ENCODE peak calls at places on chromosomes 11 and 22, in four cellular contexts. Z, H, C and W are unnamed samples.

GRCh38 chr22:37362618-37363017 is 64.7 kb downstream of the ELFN2 start:
- DNase-seq in H (no peak), Z (no peak), C (no peak), W (no peak)

GRCh38 chr11:3956038-3956437 is 100.6 kb downstream of the STIM1 start:
- DNase-seq in Z (no peak), H (no peak), C (no peak), W (no peak)

GRCh38 chr22:45972091-45972867 is 4.7 kb downstream of the WNT7B start:
- DNase-seq in C (no peak), H (no peak), Z (no peak), W (no peak)

GRCh38 chr22:29348956-29349355 is 33.5 kb upstream of the RASL10A start:
- DNase-seq in C (no peak), H (no peak), Z (no peak), W (no peak)

GRCh38 chr22:36356708-36357694 is 30.8 kb downstream of the MYH9 start:
- DNase-seq in H (no peak), C (no peak), Z (no peak), W (no peak)

GRCh38 chr11:96096360-96096759 is 172.5 kb upstream of the MTMR2 start:
- DNase-seq in Z (no peak), H (no peak), C (no peak), W (no peak)

GRCh38 chr11:35841733-35842132 is 102.1 kb upstream of the LDLRAD3 start:
- DNase-seq in H (no peak), Z (no peak), C (no peak), W (no peak)

GRCh38 chr22:26161746-26162145 is 7.5 kb upstream of the SEZ6L start:
- DNase-seq in Z (no peak), C (no peak), H (no peak), W (no peak)

GRCh38 chr11:115784796-115785521 is 280.7 kb upstream of the CADM1 start:
- DNase-seq in C (no peak), H (no peak), Z (peak; percentile 2), W (no peak)

GRCh38 chr22:34804588-34804987 is 261.4 kb upstream of the ISX start:
- DNase-seq in H (no peak), C (no peak), Z (no peak), W (no peak)

GRCh38 chr11:64594159-64594939 is 3.3 kb downstream of the SLC22A12 start:
- DNase-seq in C (no peak), H (no peak), Z (no peak), W (no peak)

GRCh38 chr11:47399860-47400812 is 8.3 kb upstream of the SLC39A13 start:
- DNase-seq in C (peak; percentile 73), H (peak; percentile 85), Z (no peak), W (peak; percentile 82)

GRCh38 chr22:45631140-45631539 is 40.5 kb upstream of the ATXN10 start:
- DNase-seq in H (no peak), C (no peak), Z (no peak), W (no peak)

GRCh38 chr11:115503083-115503885 is 931 bp downstream of the CADM1 start:
- DNase-seq in H (peak; percentile 67), C (peak; percentile 42), Z (peak; percentile 47), W (peak; percentile 55)

GRCh38 chr11:128471138-128471661 is 116.2 kb downstream of the ETS1 start:
- DNase-seq in H (peak; percentile 73), C (peak; percentile 69), Z (no peak), W (peak; percentile 64)

GRCh38 chr11:69799582-69799981 is 19.6 kb downstream of the FGF3 start:
- DNase-seq in Z (no peak), C (no peak), H (no peak), W (no peak)

GRCh38 chr11:35907648-35908431 is 36.0 kb upstream of the LDLRAD3 start:
- DNase-seq in C (peak; percentile 57), H (peak; percentile 34), Z (no peak), W (peak; percentile 37)

GRCh38 chr11:6350070-6350469 is 29.8 kb upstream of the CAVIN3 start:
- DNase-seq in H (no peak), C (no peak), Z (no peak), W (no peak)

GRCh38 chr22:42872821-42873220 is 15.7 kb upstream of the ARFGAP3 start:
- DNase-seq in Z (no peak), C (no peak), H (no peak), W (no peak)

GRCh38 chr11:48087974-48088681 is 107.8 kb downstream of the PTPRJ start:
- DNase-seq in H (no peak), Z (peak; percentile 32), C (no peak), W (no peak)

GRCh38 chr11:74989269-74989655 is 529 bp downstream of the NEU3 start:
- DNase-seq in Z (no peak), C (no peak), H (peak; percentile 19), W (no peak)

DNA sequence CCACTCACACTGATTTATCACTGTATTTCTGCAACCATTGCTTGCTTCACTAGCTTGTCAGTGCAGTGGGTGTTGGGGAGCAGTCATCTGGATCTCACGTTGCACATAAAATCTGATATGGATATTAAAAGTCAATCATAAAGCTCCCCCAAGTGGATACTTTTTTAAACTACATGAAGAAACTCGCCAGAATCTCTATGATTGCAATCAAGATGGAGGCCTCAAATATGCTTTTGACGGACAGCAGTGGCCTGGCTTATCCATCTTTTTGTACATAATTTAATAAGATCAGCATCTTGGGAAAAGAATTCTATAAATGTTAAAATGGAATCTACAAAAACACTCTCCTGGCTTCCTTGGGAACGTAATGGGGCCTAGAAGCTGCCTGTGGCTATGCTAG is 137.7 kb downstream of the WT1 start:
- DNase-seq in Z (no peak), H (peak; percentile 44), C (no peak), W (peak; percentile 44)
- TF ChIP-seq CTCF in Z (no peak), H (no peak), C (peak; percentile 30), W (no peak)

DNA sequence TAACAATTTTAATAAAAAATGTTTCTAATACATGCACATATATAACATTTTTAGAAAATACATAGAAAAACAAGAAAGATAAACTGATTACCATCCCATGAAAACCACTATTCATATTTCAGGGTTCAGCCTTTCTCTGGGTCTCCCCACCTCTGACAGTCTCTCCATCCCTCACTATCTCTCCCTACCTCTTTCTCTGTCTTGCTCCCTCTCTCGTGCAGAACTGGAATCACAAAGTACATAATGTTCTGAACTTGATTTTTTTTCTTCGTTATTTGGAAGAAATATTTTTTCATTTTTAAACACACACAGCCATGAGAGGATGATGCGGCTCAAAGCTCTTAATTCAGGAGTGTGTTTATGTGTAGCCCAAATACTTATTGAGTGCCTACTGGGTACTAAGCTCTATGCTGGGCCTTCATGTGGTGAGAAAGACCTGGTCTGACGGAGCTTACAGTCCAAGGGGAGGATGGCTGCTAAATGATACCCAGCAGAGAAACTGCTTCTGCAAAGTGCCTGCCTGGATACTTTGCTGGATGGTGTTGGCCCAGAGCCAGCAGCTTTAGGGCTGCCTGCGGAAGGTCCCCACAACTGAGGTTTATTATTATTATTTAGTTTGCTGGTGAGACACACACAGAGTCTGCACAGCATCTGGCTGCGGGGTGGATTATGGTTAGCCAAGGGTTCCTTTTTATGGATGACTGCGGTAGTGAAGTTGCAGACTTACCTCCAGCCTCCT is 42.6 kb downstream of the SC5D start:
- DNase-seq in Z (no peak), H (no peak), C (no peak), W (no peak)
- TF ChIP-seq CTCF in Z (no peak), H (no peak), C (peak; percentile 19), W (no peak)

DNA sequence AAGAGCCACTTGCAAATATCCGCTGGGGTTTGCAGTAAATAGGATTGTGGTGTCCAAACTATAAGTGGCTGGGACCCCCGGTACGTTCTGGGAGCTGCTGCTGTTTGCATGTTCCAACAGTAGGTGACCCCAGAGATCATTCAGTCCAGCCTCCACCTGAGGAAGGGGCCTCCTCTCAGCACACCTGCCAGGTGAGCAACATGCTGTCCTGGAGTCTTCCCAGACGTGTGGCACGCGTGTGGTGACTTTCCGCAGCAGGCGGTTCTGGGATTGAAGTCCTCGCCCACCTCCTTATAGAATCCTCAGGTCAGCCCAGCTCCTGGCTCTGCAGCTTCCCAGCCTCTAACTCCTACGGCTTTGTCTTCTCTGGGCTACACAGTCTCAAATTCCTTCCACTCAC is 6.7 kb downstream of the P2RX3 start:
- DNase-seq in C (no peak), Z (no peak), H (no peak), W (no peak)
- TF ChIP-seq CTCF in C (peak; percentile 1), Z (no peak), H (no peak), W (no peak)

DNA sequence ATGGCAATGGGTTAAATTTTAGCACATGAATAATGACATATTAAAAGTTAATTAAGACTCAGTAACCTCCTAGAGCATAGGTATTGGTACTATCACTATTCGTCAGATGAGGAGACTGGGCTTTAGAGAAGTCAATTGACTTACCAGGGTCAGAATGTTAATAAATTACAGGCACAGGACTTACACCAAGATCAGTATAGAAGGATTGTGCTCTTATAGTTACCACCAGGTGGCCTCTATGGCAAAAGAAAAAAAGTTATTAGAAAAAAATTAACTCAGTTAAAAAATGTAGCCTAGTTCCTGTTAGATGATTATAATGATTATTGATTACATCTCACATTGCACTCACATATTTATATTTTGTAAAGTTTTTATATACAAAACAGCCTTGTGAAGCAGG is 1163.7 kb downstream of the FAM181B start:
- DNase-seq in C (no peak), H (no peak), Z (no peak), W (no peak)
- TF ChIP-seq CTCF in C (no peak), H (no peak), Z (no peak), W (no peak)

DNA sequence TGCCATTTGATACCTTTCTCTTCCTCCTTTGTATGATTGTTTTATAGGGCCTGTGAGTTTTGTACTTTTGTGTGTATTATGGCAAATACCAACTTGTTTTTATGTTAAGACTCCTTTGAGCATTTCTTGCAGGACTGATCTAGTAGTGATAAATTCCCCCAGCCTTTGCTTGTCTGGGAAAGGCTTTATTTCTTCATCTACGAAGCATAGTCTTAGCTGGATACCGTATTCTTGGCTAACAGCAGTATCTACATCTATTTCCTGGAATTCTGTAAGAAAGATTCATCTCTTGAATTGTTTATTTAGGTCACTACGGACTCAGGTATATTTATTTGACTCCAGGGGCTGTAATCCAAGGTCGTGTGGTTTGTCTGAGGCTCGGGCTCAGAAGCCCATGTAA is 6.0 kb upstream of the NDUFS8 start:
- DNase-seq in H (no peak), C (no peak), Z (no peak), W (no peak)
- TF ChIP-seq CTCF in H (no peak), C (no peak), Z (no peak), W (no peak)

DNA sequence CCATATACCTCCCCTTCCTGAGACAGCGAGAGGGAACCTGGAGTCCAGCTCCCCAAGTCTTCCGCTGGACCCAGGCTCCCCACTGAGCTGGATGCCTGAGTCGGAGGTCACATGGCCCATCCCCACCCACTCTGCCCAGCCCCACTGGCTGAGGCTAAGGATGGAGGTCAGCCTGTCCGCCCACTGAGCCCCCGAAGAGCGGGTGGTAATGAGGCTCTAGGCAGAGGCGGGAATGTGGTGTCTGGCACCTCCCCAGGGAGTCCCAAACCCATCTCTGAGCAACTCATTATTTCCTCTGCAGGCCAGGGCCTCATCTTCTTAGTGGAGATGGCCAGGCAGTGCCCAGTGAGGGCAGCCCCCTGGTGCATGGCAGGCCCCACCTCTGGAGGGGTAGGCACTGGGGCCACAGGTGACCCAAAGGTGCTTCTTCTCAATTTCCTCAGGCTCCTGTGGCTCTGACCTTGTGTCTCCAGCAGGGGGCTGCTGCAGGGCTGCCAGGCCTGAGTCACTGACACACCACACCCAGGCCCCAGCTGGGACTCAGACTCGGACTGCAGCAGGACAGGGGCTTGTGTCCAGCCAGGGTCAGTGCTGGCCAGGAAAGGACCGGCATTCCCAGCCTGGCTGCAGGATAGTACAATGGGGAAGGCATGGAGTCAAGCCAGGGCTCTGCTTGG is 10.2 kb upstream of the PDE2A start:
- DNase-seq in C (peak; percentile 49), Z (peak; percentile 21), H (peak; percentile 73), W (peak; percentile 85)
- TF ChIP-seq CTCF in C (peak; percentile 82), Z (peak; percentile 27), H (peak; percentile 60), W (peak; percentile 75)

GRCh38 chr11:1415631-1416030 is 25.9 kb downstream of the BRSK2 start:
- DNase-seq in C (no peak), Z (no peak), H (no peak), W (no peak)
- TF ChIP-seq CTCF in C (no peak), Z (no peak), H (no peak), W (no peak)